ENCODE peak calls at places on chromosome 22, in nine cellular contexts. One of them, this sample, is unnamed.

GRCh38 chr22:37183432-37184379 is 4.3 kb downstream of the C1QTNF6 start:
- DNase-seq in GM12865: no peak
- DNase-seq in left lung: no peak
- DNase-seq in fibroblast of the aortic adventitia: no peak
- DNase-seq in AG10803: no peak
- DNase-seq in RWPE1: no peak
- DNase-seq in nephron progenitor cell: no peak
- DNase-seq in cardiac fibroblast: no peak
- DNase-seq in progenitor cell of endocrine pancreas: no peak
- DNase-seq in this sample: no peak

GRCh38 chr22:20000246-20001081 is 16.2 kb downstream of the ARVCF start:
- DNase-seq in left lung: no peak
- DNase-seq in cardiac fibroblast: no peak
- DNase-seq in nephron progenitor cell: no peak
- DNase-seq in RWPE1: no peak
- DNase-seq in progenitor cell of endocrine pancreas: no peak
- DNase-seq in GM12865: no peak
- DNase-seq in fibroblast of the aortic adventitia: no peak
- DNase-seq in AG10803: no peak
- DNase-seq in this sample: no peak

GRCh38 chr22:20128902-20129746 is 2.5 kb upstream of the ZDHHC8 start:
- DNase-seq in cardiac fibroblast: peak; percentile 40
- DNase-seq in AG10803: peak; percentile 37
- DNase-seq in fibroblast of the aortic adventitia: peak; percentile 16
- DNase-seq in GM12865: peak; percentile 41
- DNase-seq in RWPE1: no peak
- DNase-seq in nephron progenitor cell: no peak
- DNase-seq in progenitor cell of endocrine pancreas: no peak
- DNase-seq in left lung: no peak
- DNase-seq in this sample: no peak

GRCh38 chr22:34105461-34106062 is 185.3 kb upstream of the LARGE1 start:
- DNase-seq in fibroblast of the aortic adventitia: no peak
- DNase-seq in RWPE1: no peak
- DNase-seq in progenitor cell of endocrine pancreas: peak; percentile 59
- DNase-seq in left lung: peak; percentile 35
- DNase-seq in AG10803: no peak
- DNase-seq in cardiac fibroblast: peak; percentile 1
- DNase-seq in nephron progenitor cell: peak; percentile 83
- DNase-seq in GM12865: peak; percentile 46
- DNase-seq in this sample: peak; percentile 6

GRCh38 chr22:24550028-24550901 is 4.7 kb downstream of the GUCD1 start:
- DNase-seq in cardiac fibroblast: no peak
- DNase-seq in progenitor cell of endocrine pancreas: no peak
- DNase-seq in GM12865: no peak
- DNase-seq in fibroblast of the aortic adventitia: peak; percentile 15
- DNase-seq in AG10803: no peak
- DNase-seq in RWPE1: no peak
- DNase-seq in nephron progenitor cell: no peak
- DNase-seq in left lung: no peak
- DNase-seq in this sample: no peak

GRCh38 chr22:32698926-32699619 is 102.4 kb upstream of the TIMP3 start:
- DNase-seq in fibroblast of the aortic adventitia: peak; percentile 78
- DNase-seq in left lung: no peak
- DNase-seq in nephron progenitor cell: no peak
- DNase-seq in progenitor cell of endocrine pancreas: no peak
- DNase-seq in AG10803: no peak
- DNase-seq in RWPE1: no peak
- DNase-seq in GM12865: no peak
- DNase-seq in cardiac fibroblast: peak; percentile 58
- DNase-seq in this sample: no peak

GRCh38 chr22:38927033-38927789 is 30.2 kb upstream of the APOBEC3A start:
- DNase-seq in left lung: peak; percentile 80
- DNase-seq in RWPE1: no peak
- DNase-seq in GM12865: peak; percentile 77
- DNase-seq in cardiac fibroblast: peak; percentile 57
- DNase-seq in nephron progenitor cell: peak; percentile 80
- DNase-seq in fibroblast of the aortic adventitia: peak; percentile 29
- DNase-seq in AG10803: peak; percentile 38
- DNase-seq in progenitor cell of endocrine pancreas: peak; percentile 70
- DNase-seq in this sample: peak; percentile 53

GRCh38 chr22:23856721-23857605 is 712 bp upstream of the SLC2A11 start:
- DNase-seq in left lung: no peak
- DNase-seq in AG10803: peak; percentile 56
- DNase-seq in cardiac fibroblast: peak; percentile 45
- DNase-seq in progenitor cell of endocrine pancreas: peak; percentile 41
- DNase-seq in GM12865: peak; percentile 63
- DNase-seq in RWPE1: no peak
- DNase-seq in fibroblast of the aortic adventitia: peak; percentile 56
- DNase-seq in nephron progenitor cell: peak; percentile 61
- DNase-seq in this sample: peak; percentile 52

GRCh38 chr22:19317865-19318264 is 26.3 kb upstream of the CLTCL1 start:
- DNase-seq in nephron progenitor cell: no peak
- DNase-seq in AG10803: no peak
- DNase-seq in progenitor cell of endocrine pancreas: no peak
- DNase-seq in left lung: no peak
- DNase-seq in RWPE1: no peak
- DNase-seq in fibroblast of the aortic adventitia: no peak
- DNase-seq in GM12865: no peak
- DNase-seq in cardiac fibroblast: no peak
- DNase-seq in this sample: no peak

GRCh38 chr22:31969789-31970489 is 25.6 kb downstream of the YWHAH start:
- DNase-seq in RWPE1: peak; percentile 73
- DNase-seq in fibroblast of the aortic adventitia: peak; percentile 71
- DNase-seq in progenitor cell of endocrine pancreas: peak; percentile 54
- DNase-seq in left lung: peak; percentile 73
- DNase-seq in AG10803: peak; percentile 64
- DNase-seq in nephron progenitor cell: peak; percentile 63
- DNase-seq in cardiac fibroblast: peak; percentile 66
- DNase-seq in GM12865: peak; percentile 82
- DNase-seq in this sample: peak; percentile 49

GRCh38 chr22:38754247-38755154 is 1.3 kb downstream of the SUN2 start:
- DNase-seq in fibroblast of the aortic adventitia: peak; percentile 83
- DNase-seq in nephron progenitor cell: no peak
- DNase-seq in RWPE1: peak; percentile 48
- DNase-seq in progenitor cell of endocrine pancreas: no peak
- DNase-seq in AG10803: peak; percentile 63
- DNase-seq in GM12865: peak; percentile 65
- DNase-seq in left lung: peak; percentile 65
- DNase-seq in cardiac fibroblast: peak; percentile 84
- DNase-seq in this sample: no peak

GRCh38 chr22:31496735-31497146 is 405 bp downstream of the SFI1 start:
- DNase-seq in progenitor cell of endocrine pancreas: peak; percentile 9
- DNase-seq in GM12865: no peak
- DNase-seq in fibroblast of the aortic adventitia: peak; percentile 11
- DNase-seq in cardiac fibroblast: no peak
- DNase-seq in RWPE1: no peak
- DNase-seq in nephron progenitor cell: peak; percentile 35
- DNase-seq in AG10803: peak; percentile 6
- DNase-seq in left lung: peak; percentile 52
- DNase-seq in this sample: no peak

GRCh38 chr22:24953294-24954113 is 988 bp downstream of the KIAA1671 start:
- DNase-seq in progenitor cell of endocrine pancreas: no peak
- DNase-seq in fibroblast of the aortic adventitia: no peak
- DNase-seq in GM12865: no peak
- DNase-seq in cardiac fibroblast: no peak
- DNase-seq in RWPE1: no peak
- DNase-seq in AG10803: no peak
- DNase-seq in nephron progenitor cell: peak; percentile 55
- DNase-seq in left lung: peak; percentile 40
- DNase-seq in this sample: no peak

GRCh38 chr22:39175127-39176066 is 22.9 kb upstream of the CBX7 start:
- DNase-seq in progenitor cell of endocrine pancreas: no peak
- DNase-seq in GM12865: no peak
- DNase-seq in cardiac fibroblast: no peak
- DNase-seq in RWPE1: no peak
- DNase-seq in AG10803: no peak
- DNase-seq in nephron progenitor cell: no peak
- DNase-seq in left lung: no peak
- DNase-seq in fibroblast of the aortic adventitia: no peak
- DNase-seq in this sample: no peak

GRCh38 chr22:47549741-47550340 is 787.4 kb downstream of the TBC1D22A start:
- DNase-seq in AG10803: no peak
- DNase-seq in progenitor cell of endocrine pancreas: no peak
- DNase-seq in nephron progenitor cell: no peak
- DNase-seq in left lung: no peak
- DNase-seq in cardiac fibroblast: no peak
- DNase-seq in GM12865: no peak
- DNase-seq in fibroblast of the aortic adventitia: no peak
- DNase-seq in RWPE1: no peak
- DNase-seq in this sample: no peak

GRCh38 chr22:50502628-50503474 is 4.7 kb downstream of the LMF2 start:
- DNase-seq in progenitor cell of endocrine pancreas: no peak
- DNase-seq in nephron progenitor cell: no peak
- DNase-seq in left lung: no peak
- DNase-seq in GM12865: no peak
- DNase-seq in fibroblast of the aortic adventitia: no peak
- DNase-seq in RWPE1: no peak
- DNase-seq in AG10803: no peak
- DNase-seq in cardiac fibroblast: no peak
- DNase-seq in this sample: no peak
- TF ChIP-seq CTCF in progenitor cell of endocrine pancreas: no peak
- TF ChIP-seq CTCF in nephron progenitor cell: no peak
- TF ChIP-seq CTCF in left lung: no peak
- TF ChIP-seq CTCF in GM12865: no peak
- TF ChIP-seq CTCF in fibroblast of the aortic adventitia: no peak
- TF ChIP-seq CTCF in RWPE1: no peak
- TF ChIP-seq CTCF in AG10803: no peak
- TF ChIP-seq CTCF in cardiac fibroblast: no peak
- TF ChIP-seq CTCF in this sample: no peak

GRCh38 chr22:26604368-26604767 is 13.5 kb downstream of the CRYBB1 start:
- DNase-seq in nephron progenitor cell: no peak
- DNase-seq in fibroblast of the aortic adventitia: no peak
- DNase-seq in RWPE1: no peak
- DNase-seq in cardiac fibroblast: no peak
- DNase-seq in AG10803: no peak
- DNase-seq in progenitor cell of endocrine pancreas: no peak
- DNase-seq in left lung: no peak
- DNase-seq in GM12865: no peak
- DNase-seq in this sample: no peak

GRCh38 chr22:26599505-26599904 is 9.6 kb upstream of the TPST2 start:
- DNase-seq in RWPE1: no peak
- DNase-seq in left lung: no peak
- DNase-seq in cardiac fibroblast: no peak
- DNase-seq in nephron progenitor cell: no peak
- DNase-seq in progenitor cell of endocrine pancreas: no peak
- DNase-seq in fibroblast of the aortic adventitia: no peak
- DNase-seq in GM12865: no peak
- DNase-seq in AG10803: no peak
- DNase-seq in this sample: no peak

GRCh38 chr22:26601726-26602125 is 11.8 kb upstream of the TPST2 start:
- DNase-seq in cardiac fibroblast: no peak
- DNase-seq in AG10803: no peak
- DNase-seq in progenitor cell of endocrine pancreas: no peak
- DNase-seq in GM12865: no peak
- DNase-seq in nephron progenitor cell: no peak
- DNase-seq in fibroblast of the aortic adventitia: no peak
- DNase-seq in left lung: no peak
- DNase-seq in RWPE1: no peak
- DNase-seq in this sample: no peak

GRCh38 chr22:26606611-26607010 is 11.2 kb downstream of the CRYBB1 start:
- DNase-seq in cardiac fibroblast: peak; percentile 41
- DNase-seq in fibroblast of the aortic adventitia: peak; percentile 46
- DNase-seq in AG10803: peak; percentile 49
- DNase-seq in GM12865: no peak
- DNase-seq in nephron progenitor cell: no peak
- DNase-seq in progenitor cell of endocrine pancreas: no peak
- DNase-seq in RWPE1: peak; percentile 29
- DNase-seq in left lung: no peak
- DNase-seq in this sample: no peak

DNA sequence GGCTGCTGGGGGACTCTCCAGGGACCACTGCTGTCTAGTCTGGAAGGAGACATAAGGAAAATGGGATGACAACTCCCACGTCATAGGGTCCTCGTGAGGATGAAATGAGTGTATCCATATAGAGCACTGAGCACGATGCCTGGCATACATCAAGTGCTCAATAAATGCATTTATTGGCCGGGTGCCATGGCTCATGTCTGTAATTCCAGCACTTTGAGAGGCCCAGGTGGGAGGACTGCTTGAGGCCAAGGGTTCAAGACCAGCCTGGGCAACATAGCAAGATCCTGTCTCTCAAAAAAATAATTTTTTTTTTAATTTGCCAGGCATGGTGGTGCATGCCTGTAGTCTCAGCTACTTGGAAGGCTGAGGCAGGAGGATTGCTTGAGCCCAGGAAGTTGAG is 12.2 kb upstream of the TPST2 start:
- DNase-seq in cardiac fibroblast: no peak
- DNase-seq in fibroblast of the aortic adventitia: no peak
- DNase-seq in GM12865: no peak
- DNase-seq in progenitor cell of endocrine pancreas: no peak
- DNase-seq in nephron progenitor cell: no peak
- DNase-seq in RWPE1: no peak
- DNase-seq in left lung: no peak
- DNase-seq in AG10803: no peak
- DNase-seq in this sample: no peak
- TF ChIP-seq CTCF in cardiac fibroblast: no peak
- TF ChIP-seq CTCF in fibroblast of the aortic adventitia: no peak
- TF ChIP-seq CTCF in GM12865: no peak
- TF ChIP-seq CTCF in progenitor cell of endocrine pancreas: no peak
- TF ChIP-seq CTCF in nephron progenitor cell: no peak
- TF ChIP-seq CTCF in RWPE1: no peak
- TF ChIP-seq CTCF in left lung: no peak
- TF ChIP-seq CTCF in AG10803: no peak
- TF ChIP-seq CTCF in this sample: no peak

DNA sequence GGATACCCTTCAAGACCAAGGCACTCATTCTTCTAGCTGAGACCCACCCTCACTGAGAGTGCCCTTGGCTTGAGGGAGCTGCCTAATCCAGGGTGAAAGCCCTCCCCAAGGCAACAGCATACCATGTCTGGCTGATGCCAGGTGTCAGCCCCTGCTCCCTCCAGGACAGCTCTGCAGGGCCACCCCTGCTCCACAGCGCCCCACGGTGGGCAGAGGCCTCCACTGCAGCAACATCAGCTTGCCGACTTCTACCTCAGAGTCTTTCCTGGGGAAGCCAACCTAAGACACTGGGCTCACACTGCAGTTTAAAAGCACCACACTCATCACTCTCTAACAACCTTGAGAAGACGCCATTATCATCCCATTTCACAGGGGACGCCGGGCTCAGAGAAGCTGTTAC is 29.0 kb downstream of the TTLL1 start:
- DNase-seq in progenitor cell of endocrine pancreas: peak; percentile 44
- DNase-seq in AG10803: no peak
- DNase-seq in nephron progenitor cell: peak; percentile 71
- DNase-seq in RWPE1: no peak
- DNase-seq in cardiac fibroblast: peak; percentile 14
- DNase-seq in fibroblast of the aortic adventitia: peak; percentile 7
- DNase-seq in GM12865: peak; percentile 46
- DNase-seq in left lung: no peak
- DNase-seq in this sample: peak; percentile 51
- TF ChIP-seq CTCF in progenitor cell of endocrine pancreas: peak; percentile 68
- TF ChIP-seq CTCF in AG10803: peak; percentile 59
- TF ChIP-seq CTCF in nephron progenitor cell: peak; percentile 71
- TF ChIP-seq CTCF in RWPE1: peak; percentile 57
- TF ChIP-seq CTCF in cardiac fibroblast: peak; percentile 77
- TF ChIP-seq CTCF in fibroblast of the aortic adventitia: peak; percentile 60
- TF ChIP-seq CTCF in GM12865: peak; percentile 67
- TF ChIP-seq CTCF in left lung: no peak
- TF ChIP-seq CTCF in this sample: peak; percentile 69

DNA sequence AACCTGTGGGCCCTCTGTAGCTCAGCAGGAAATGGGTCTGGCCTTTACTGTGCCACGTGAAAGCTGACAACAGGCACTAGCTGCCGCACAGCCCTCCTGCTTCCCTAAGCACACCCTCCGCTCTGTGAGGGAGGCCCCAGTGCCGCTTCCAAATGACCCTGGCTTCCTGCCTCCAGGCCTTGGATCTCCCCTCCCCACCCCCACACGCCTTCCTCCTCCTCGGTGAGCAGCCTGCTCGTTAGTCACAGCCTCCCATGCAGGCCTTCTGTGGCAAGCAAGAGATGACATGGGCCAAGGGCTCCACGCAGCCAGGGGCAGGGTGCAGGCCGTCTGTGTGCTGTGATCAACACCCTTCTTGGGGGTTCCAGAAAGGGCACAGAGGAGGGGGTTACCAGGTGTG is 15.3 kb upstream of the RASL10A start:
- DNase-seq in left lung: peak; percentile 53
- DNase-seq in RWPE1: no peak
- DNase-seq in progenitor cell of endocrine pancreas: no peak
- DNase-seq in AG10803: peak; percentile 46
- DNase-seq in cardiac fibroblast: peak; percentile 79
- DNase-seq in GM12865: no peak
- DNase-seq in fibroblast of the aortic adventitia: peak; percentile 48
- DNase-seq in nephron progenitor cell: peak; percentile 66
- DNase-seq in this sample: no peak
- TF ChIP-seq CTCF in left lung: no peak
- TF ChIP-seq CTCF in RWPE1: no peak
- TF ChIP-seq CTCF in progenitor cell of endocrine pancreas: no peak
- TF ChIP-seq CTCF in AG10803: no peak
- TF ChIP-seq CTCF in cardiac fibroblast: no peak
- TF ChIP-seq CTCF in GM12865: no peak
- TF ChIP-seq CTCF in fibroblast of the aortic adventitia: no peak
- TF ChIP-seq CTCF in nephron progenitor cell: no peak
- TF ChIP-seq CTCF in this sample: no peak